ENCODE peak calls at places on chromosomes 3 and 15, in eight cellular contexts. One of them, this sample, is unnamed.

GRCh38 chr3:140499114-140499757 is 178.6 kb upstream of the TRIM42 start:
- DNase-seq in NCI-H1930: peak
- DNase-seq in activated CD8-positive, alpha-beta memory T cell treated with anti-CD3 and anti-CD28 coated beads for 24 hours: no peak
- DNase-seq in C1 segment of cervical spinal cord: no peak
- DNase-seq in AG09309: no peak
- DNase-seq in NCI-H1092 treated with DMSO at 0.1 percent for 48 hours: peak
- DNase-seq in choroid plexus epithelial cell: peak
- DNase-seq in stromal cell of bone marrow: peak
- DNase-seq in this sample: no peak

GRCh38 chr3:5197470-5198312 is 10.2 kb downstream of the EDEM1 start:
- DNase-seq in NCI-H1930: no peak
- DNase-seq in activated CD8-positive, alpha-beta memory T cell treated with anti-CD3 and anti-CD28 coated beads for 24 hours: no peak
- DNase-seq in C1 segment of cervical spinal cord: no peak
- DNase-seq in AG09309: no peak
- DNase-seq in NCI-H1092 treated with DMSO at 0.1 percent for 48 hours: no peak
- DNase-seq in choroid plexus epithelial cell: peak
- DNase-seq in stromal cell of bone marrow: no peak
- DNase-seq in this sample: no peak

GRCh38 chr15:58608711-58609110 is 140.8 kb downstream of the ADAM10 start:
- DNase-seq in NCI-H1930: no peak
- DNase-seq in activated CD8-positive, alpha-beta memory T cell treated with anti-CD3 and anti-CD28 coated beads for 24 hours: no peak
- DNase-seq in C1 segment of cervical spinal cord: no peak
- DNase-seq in AG09309: no peak
- DNase-seq in NCI-H1092 treated with DMSO at 0.1 percent for 48 hours: no peak
- DNase-seq in choroid plexus epithelial cell: peak
- DNase-seq in stromal cell of bone marrow: no peak
- DNase-seq in this sample: no peak

GRCh38 chr3:57893156-57893555 is 115.1 kb upstream of the FLNB start:
- DNase-seq in NCI-H1930: no peak
- DNase-seq in activated CD8-positive, alpha-beta memory T cell treated with anti-CD3 and anti-CD28 coated beads for 24 hours: no peak
- DNase-seq in C1 segment of cervical spinal cord: no peak
- DNase-seq in AG09309: no peak
- DNase-seq in NCI-H1092 treated with DMSO at 0.1 percent for 48 hours: no peak
- DNase-seq in choroid plexus epithelial cell: no peak
- DNase-seq in stromal cell of bone marrow: no peak
- DNase-seq in this sample: no peak

GRCh38 chr3:126766653-126767052 is 62.6 kb downstream of the CHCHD6 start:
- DNase-seq in NCI-H1930: no peak
- DNase-seq in activated CD8-positive, alpha-beta memory T cell treated with anti-CD3 and anti-CD28 coated beads for 24 hours: no peak
- DNase-seq in C1 segment of cervical spinal cord: no peak
- DNase-seq in AG09309: no peak
- DNase-seq in NCI-H1092 treated with DMSO at 0.1 percent for 48 hours: no peak
- DNase-seq in choroid plexus epithelial cell: no peak
- DNase-seq in stromal cell of bone marrow: no peak
- DNase-seq in this sample: no peak

GRCh38 chr3:39062180-39062579 is 10.4 kb downstream of the WDR48 start:
- DNase-seq in NCI-H1930: no peak
- DNase-seq in activated CD8-positive, alpha-beta memory T cell treated with anti-CD3 and anti-CD28 coated beads for 24 hours: no peak
- DNase-seq in C1 segment of cervical spinal cord: no peak
- DNase-seq in AG09309: no peak
- DNase-seq in NCI-H1092 treated with DMSO at 0.1 percent for 48 hours: no peak
- DNase-seq in choroid plexus epithelial cell: no peak
- DNase-seq in stromal cell of bone marrow: no peak
- DNase-seq in this sample: no peak

GRCh38 chr3:181722156-181722555 is 10.4 kb downstream of the SOX2 start:
- DNase-seq in NCI-H1930: no peak
- DNase-seq in activated CD8-positive, alpha-beta memory T cell treated with anti-CD3 and anti-CD28 coated beads for 24 hours: no peak
- DNase-seq in C1 segment of cervical spinal cord: no peak
- DNase-seq in AG09309: no peak
- DNase-seq in NCI-H1092 treated with DMSO at 0.1 percent for 48 hours: peak
- DNase-seq in choroid plexus epithelial cell: no peak
- DNase-seq in stromal cell of bone marrow: no peak
- DNase-seq in this sample: no peak

GRCh38 chr15:75751901-75752300 is 39.3 kb upstream of the CSPG4 start:
- DNase-seq in NCI-H1930: no peak
- DNase-seq in activated CD8-positive, alpha-beta memory T cell treated with anti-CD3 and anti-CD28 coated beads for 24 hours: no peak
- DNase-seq in C1 segment of cervical spinal cord: no peak
- DNase-seq in AG09309: no peak
- DNase-seq in NCI-H1092 treated with DMSO at 0.1 percent for 48 hours: no peak
- DNase-seq in choroid plexus epithelial cell: no peak
- DNase-seq in stromal cell of bone marrow: no peak
- DNase-seq in this sample: no peak

GRCh38 chr3:71025516-71025915 is 558.0 kb downstream of the FOXP1 start:
- DNase-seq in NCI-H1930: no peak
- DNase-seq in activated CD8-positive, alpha-beta memory T cell treated with anti-CD3 and anti-CD28 coated beads for 24 hours: no peak
- DNase-seq in C1 segment of cervical spinal cord: no peak
- DNase-seq in AG09309: no peak
- DNase-seq in NCI-H1092 treated with DMSO at 0.1 percent for 48 hours: no peak
- DNase-seq in choroid plexus epithelial cell: no peak
- DNase-seq in stromal cell of bone marrow: no peak
- DNase-seq in this sample: no peak

GRCh38 chr3:136955813-136956212 is 2.0 kb upstream of the IL20RB start:
- DNase-seq in NCI-H1930: no peak
- DNase-seq in activated CD8-positive, alpha-beta memory T cell treated with anti-CD3 and anti-CD28 coated beads for 24 hours: no peak
- DNase-seq in C1 segment of cervical spinal cord: no peak
- DNase-seq in AG09309: no peak
- DNase-seq in NCI-H1092 treated with DMSO at 0.1 percent for 48 hours: no peak
- DNase-seq in choroid plexus epithelial cell: peak
- DNase-seq in stromal cell of bone marrow: no peak
- DNase-seq in this sample: no peak

GRCh38 chr3:168091299-168091852 is 4.3 kb downstream of the GOLIM4 start:
- DNase-seq in NCI-H1930: no peak
- DNase-seq in activated CD8-positive, alpha-beta memory T cell treated with anti-CD3 and anti-CD28 coated beads for 24 hours: no peak
- DNase-seq in C1 segment of cervical spinal cord: no peak
- DNase-seq in AG09309: no peak
- DNase-seq in NCI-H1092 treated with DMSO at 0.1 percent for 48 hours: no peak
- DNase-seq in choroid plexus epithelial cell: no peak
- DNase-seq in stromal cell of bone marrow: no peak
- DNase-seq in this sample: no peak

GRCh38 chr3:43709022-43709421 is 18.3 kb downstream of the ABHD5 start:
- DNase-seq in NCI-H1930: no peak
- DNase-seq in activated CD8-positive, alpha-beta memory T cell treated with anti-CD3 and anti-CD28 coated beads for 24 hours: no peak
- DNase-seq in C1 segment of cervical spinal cord: no peak
- DNase-seq in AG09309: peak
- DNase-seq in NCI-H1092 treated with DMSO at 0.1 percent for 48 hours: no peak
- DNase-seq in choroid plexus epithelial cell: peak
- DNase-seq in stromal cell of bone marrow: no peak
- DNase-seq in this sample: no peak

GRCh38 chr3:52247455-52248164 is 2.1 kb downstream of the PPM1M start:
- DNase-seq in NCI-H1930: no peak
- DNase-seq in activated CD8-positive, alpha-beta memory T cell treated with anti-CD3 and anti-CD28 coated beads for 24 hours: peak
- DNase-seq in C1 segment of cervical spinal cord: no peak
- DNase-seq in AG09309: no peak
- DNase-seq in NCI-H1092 treated with DMSO at 0.1 percent for 48 hours: no peak
- DNase-seq in choroid plexus epithelial cell: no peak
- DNase-seq in stromal cell of bone marrow: no peak
- DNase-seq in this sample: no peak

GRCh38 chr3:13069495-13069894 is 3.7 kb downstream of the IQSEC1 start:
- DNase-seq in NCI-H1930: no peak
- DNase-seq in activated CD8-positive, alpha-beta memory T cell treated with anti-CD3 and anti-CD28 coated beads for 24 hours: peak
- DNase-seq in C1 segment of cervical spinal cord: no peak
- DNase-seq in AG09309: no peak
- DNase-seq in NCI-H1092 treated with DMSO at 0.1 percent for 48 hours: no peak
- DNase-seq in choroid plexus epithelial cell: no peak
- DNase-seq in stromal cell of bone marrow: no peak
- DNase-seq in this sample: no peak

GRCh38 chr15:59268199-59268979 is 61.7 kb downstream of the LDHAL6B start:
- DNase-seq in NCI-H1930: no peak
- DNase-seq in activated CD8-positive, alpha-beta memory T cell treated with anti-CD3 and anti-CD28 coated beads for 24 hours: no peak
- DNase-seq in C1 segment of cervical spinal cord: no peak
- DNase-seq in AG09309: no peak
- DNase-seq in NCI-H1092 treated with DMSO at 0.1 percent for 48 hours: no peak
- DNase-seq in choroid plexus epithelial cell: no peak
- DNase-seq in stromal cell of bone marrow: peak
- DNase-seq in this sample: no peak

GRCh38 chr3:120350431-120350941 is 1.3 kb upstream of the LRRC58 start:
- DNase-seq in NCI-H1930: no peak
- DNase-seq in activated CD8-positive, alpha-beta memory T cell treated with anti-CD3 and anti-CD28 coated beads for 24 hours: no peak
- DNase-seq in C1 segment of cervical spinal cord: peak
- DNase-seq in AG09309: peak
- DNase-seq in NCI-H1092 treated with DMSO at 0.1 percent for 48 hours: no peak
- DNase-seq in choroid plexus epithelial cell: peak
- DNase-seq in stromal cell of bone marrow: peak
- DNase-seq in this sample: no peak

GRCh38 chr3:177590826-177591225 is 393.5 kb upstream of the TBL1XR1 start:
- DNase-seq in NCI-H1930: no peak
- DNase-seq in activated CD8-positive, alpha-beta memory T cell treated with anti-CD3 and anti-CD28 coated beads for 24 hours: no peak
- DNase-seq in C1 segment of cervical spinal cord: no peak
- DNase-seq in AG09309: no peak
- DNase-seq in NCI-H1092 treated with DMSO at 0.1 percent for 48 hours: no peak
- DNase-seq in choroid plexus epithelial cell: peak
- DNase-seq in stromal cell of bone marrow: no peak
- DNase-seq in this sample: no peak

This sample was measured in vagina.